ENCODE peak calls at places on chromosomes 1 and 21, in five cellular contexts. One of them, this sample, is unnamed.
A peak's percentile ranks its signal among the peaks of the same experiment; 100 is the strongest.

GRCh38 chr1:115245227-115245626 is 92.8 kb downstream of the NGF start:
- DNase-seq in NAMALWA: no peak
- DNase-seq in cardiac muscle cell: no peak
- DNase-seq in stimulated activated CD4-positive, alpha-beta T cell treated with anti-CD3 and anti-CD28 coated beads, Interleukin-2, amount 100 ng/mL, for 48 hours: no peak
- DNase-seq in activated CD4-positive, alpha-beta T cell treated with anti-CD3 and anti-CD28 coated beads, Interleukin-2, amount 10 ng/mL, durations not matched to agents 7 days and 5 days: no peak
- DNase-seq in this sample: no peak

GRCh38 chr1:184289825-184290550 is 96.8 kb upstream of the C1orf21 start:
- DNase-seq in activated CD4-positive, alpha-beta T cell treated with anti-CD3 and anti-CD28 coated beads, Interleukin-2, amount 10 ng/mL, durations not matched to agents 7 days and 5 days: no peak
- DNase-seq in cardiac muscle cell: no peak
- DNase-seq in stimulated activated CD4-positive, alpha-beta T cell treated with anti-CD3 and anti-CD28 coated beads, Interleukin-2, amount 100 ng/mL, for 48 hours: no peak
- DNase-seq in NAMALWA: peak; percentile 37
- DNase-seq in this sample: no peak

GRCh38 chr1:224433671-224434446 is 738 bp downstream of the WDR26 start:
- DNase-seq in cardiac muscle cell: peak; percentile 53
- DNase-seq in stimulated activated CD4-positive, alpha-beta T cell treated with anti-CD3 and anti-CD28 coated beads, Interleukin-2, amount 100 ng/mL, for 48 hours: no peak
- DNase-seq in activated CD4-positive, alpha-beta T cell treated with anti-CD3 and anti-CD28 coated beads, Interleukin-2, amount 10 ng/mL, durations not matched to agents 7 days and 5 days: peak; percentile 58
- DNase-seq in NAMALWA: peak; percentile 35
- DNase-seq in this sample: no peak

GRCh38 chr1:56399326-56400292 is 179.8 kb downstream of the PLPP3 start:
- DNase-seq in stimulated activated CD4-positive, alpha-beta T cell treated with anti-CD3 and anti-CD28 coated beads, Interleukin-2, amount 100 ng/mL, for 48 hours: no peak
- DNase-seq in cardiac muscle cell: no peak
- DNase-seq in NAMALWA: no peak
- DNase-seq in activated CD4-positive, alpha-beta T cell treated with anti-CD3 and anti-CD28 coated beads, Interleukin-2, amount 10 ng/mL, durations not matched to agents 7 days and 5 days: no peak
- DNase-seq in this sample: no peak

GRCh38 chr1:3062616-3063378 is 6.2 kb upstream of the PRDM16 start:
- DNase-seq in cardiac muscle cell: no peak
- DNase-seq in activated CD4-positive, alpha-beta T cell treated with anti-CD3 and anti-CD28 coated beads, Interleukin-2, amount 10 ng/mL, durations not matched to agents 7 days and 5 days: no peak
- DNase-seq in NAMALWA: no peak
- DNase-seq in stimulated activated CD4-positive, alpha-beta T cell treated with anti-CD3 and anti-CD28 coated beads, Interleukin-2, amount 100 ng/mL, for 48 hours: no peak
- DNase-seq in this sample: no peak

GRCh38 chr1:29850358-29850757 is 614.0 kb downstream of the PTPRU start:
- DNase-seq in stimulated activated CD4-positive, alpha-beta T cell treated with anti-CD3 and anti-CD28 coated beads, Interleukin-2, amount 100 ng/mL, for 48 hours: no peak
- DNase-seq in activated CD4-positive, alpha-beta T cell treated with anti-CD3 and anti-CD28 coated beads, Interleukin-2, amount 10 ng/mL, durations not matched to agents 7 days and 5 days: no peak
- DNase-seq in cardiac muscle cell: no peak
- DNase-seq in NAMALWA: no peak
- DNase-seq in this sample: no peak

GRCh38 chr1:64495878-64496277 is 25.9 kb downstream of the CACHD1 start:
- DNase-seq in activated CD4-positive, alpha-beta T cell treated with anti-CD3 and anti-CD28 coated beads, Interleukin-2, amount 10 ng/mL, durations not matched to agents 7 days and 5 days: no peak
- DNase-seq in stimulated activated CD4-positive, alpha-beta T cell treated with anti-CD3 and anti-CD28 coated beads, Interleukin-2, amount 100 ng/mL, for 48 hours: no peak
- DNase-seq in cardiac muscle cell: no peak
- DNase-seq in NAMALWA: no peak
- DNase-seq in this sample: no peak

GRCh38 chr1:221664253-221664652 is 77.6 kb downstream of the DUSP10 start:
- DNase-seq in NAMALWA: no peak
- DNase-seq in cardiac muscle cell: no peak
- DNase-seq in stimulated activated CD4-positive, alpha-beta T cell treated with anti-CD3 and anti-CD28 coated beads, Interleukin-2, amount 100 ng/mL, for 48 hours: no peak
- DNase-seq in activated CD4-positive, alpha-beta T cell treated with anti-CD3 and anti-CD28 coated beads, Interleukin-2, amount 10 ng/mL, durations not matched to agents 7 days and 5 days: no peak
- DNase-seq in this sample: no peak

GRCh38 chr1:62325076-62325475 is 5.8 kb upstream of the KANK4 start:
- DNase-seq in cardiac muscle cell: peak; percentile 28
- DNase-seq in stimulated activated CD4-positive, alpha-beta T cell treated with anti-CD3 and anti-CD28 coated beads, Interleukin-2, amount 100 ng/mL, for 48 hours: no peak
- DNase-seq in NAMALWA: no peak
- DNase-seq in activated CD4-positive, alpha-beta T cell treated with anti-CD3 and anti-CD28 coated beads, Interleukin-2, amount 10 ng/mL, durations not matched to agents 7 days and 5 days: no peak
- DNase-seq in this sample: no peak

GRCh38 chr1:37267111-37267835 is 207.1 kb upstream of the ZC3H12A start:
- DNase-seq in cardiac muscle cell: no peak
- DNase-seq in activated CD4-positive, alpha-beta T cell treated with anti-CD3 and anti-CD28 coated beads, Interleukin-2, amount 10 ng/mL, durations not matched to agents 7 days and 5 days: no peak
- DNase-seq in stimulated activated CD4-positive, alpha-beta T cell treated with anti-CD3 and anti-CD28 coated beads, Interleukin-2, amount 100 ng/mL, for 48 hours: no peak
- DNase-seq in NAMALWA: no peak
- DNase-seq in this sample: no peak

GRCh38 chr21:42565206-42565810 is 51.7 kb downstream of the SLC37A1 start:
- DNase-seq in stimulated activated CD4-positive, alpha-beta T cell treated with anti-CD3 and anti-CD28 coated beads, Interleukin-2, amount 100 ng/mL, for 48 hours: no peak
- DNase-seq in activated CD4-positive, alpha-beta T cell treated with anti-CD3 and anti-CD28 coated beads, Interleukin-2, amount 10 ng/mL, durations not matched to agents 7 days and 5 days: no peak
- DNase-seq in cardiac muscle cell: no peak
- DNase-seq in NAMALWA: no peak
- DNase-seq in this sample: no peak

GRCh38 chr1:6098303-6099215 is 52.9 kb downstream of the KCNAB2 start:
- DNase-seq in cardiac muscle cell: no peak
- DNase-seq in NAMALWA: no peak
- DNase-seq in activated CD4-positive, alpha-beta T cell treated with anti-CD3 and anti-CD28 coated beads, Interleukin-2, amount 10 ng/mL, durations not matched to agents 7 days and 5 days: no peak
- DNase-seq in stimulated activated CD4-positive, alpha-beta T cell treated with anti-CD3 and anti-CD28 coated beads, Interleukin-2, amount 100 ng/mL, for 48 hours: no peak
- DNase-seq in this sample: no peak

GRCh38 chr1:206012086-206012859 is 9.1 kb upstream of the RAB7B start:
- DNase-seq in cardiac muscle cell: peak; percentile 45
- DNase-seq in activated CD4-positive, alpha-beta T cell treated with anti-CD3 and anti-CD28 coated beads, Interleukin-2, amount 10 ng/mL, durations not matched to agents 7 days and 5 days: peak; percentile 42
- DNase-seq in NAMALWA: peak; percentile 86
- DNase-seq in stimulated activated CD4-positive, alpha-beta T cell treated with anti-CD3 and anti-CD28 coated beads, Interleukin-2, amount 100 ng/mL, for 48 hours: no peak
- DNase-seq in this sample: peak; percentile 39

GRCh38 chr1:117067528-117068370 is 7.6 kb downstream of the TTF2 start:
- DNase-seq in activated CD4-positive, alpha-beta T cell treated with anti-CD3 and anti-CD28 coated beads, Interleukin-2, amount 10 ng/mL, durations not matched to agents 7 days and 5 days: peak; percentile 49
- DNase-seq in NAMALWA: peak; percentile 57
- DNase-seq in cardiac muscle cell: peak; percentile 73
- DNase-seq in stimulated activated CD4-positive, alpha-beta T cell treated with anti-CD3 and anti-CD28 coated beads, Interleukin-2, amount 100 ng/mL, for 48 hours: peak; percentile 42
- DNase-seq in this sample: peak; percentile 80

GRCh38 chr21:36055551-36055950 is 4.8 kb downstream of the SETD4 start:
- DNase-seq in stimulated activated CD4-positive, alpha-beta T cell treated with anti-CD3 and anti-CD28 coated beads, Interleukin-2, amount 100 ng/mL, for 48 hours: no peak
- DNase-seq in NAMALWA: no peak
- DNase-seq in cardiac muscle cell: no peak
- DNase-seq in activated CD4-positive, alpha-beta T cell treated with anti-CD3 and anti-CD28 coated beads, Interleukin-2, amount 10 ng/mL, durations not matched to agents 7 days and 5 days: no peak
- DNase-seq in this sample: no peak

GRCh38 chr1:22471078-22471477 is 19.4 kb downstream of the ZBTB40 start:
- DNase-seq in NAMALWA: no peak
- DNase-seq in activated CD4-positive, alpha-beta T cell treated with anti-CD3 and anti-CD28 coated beads, Interleukin-2, amount 10 ng/mL, durations not matched to agents 7 days and 5 days: no peak
- DNase-seq in stimulated activated CD4-positive, alpha-beta T cell treated with anti-CD3 and anti-CD28 coated beads, Interleukin-2, amount 100 ng/mL, for 48 hours: no peak
- DNase-seq in cardiac muscle cell: peak; percentile 72
- DNase-seq in this sample: no peak

GRCh38 chr21:44423941-44424607 is 31.2 kb upstream of the LRRC3 start:
- DNase-seq in activated CD4-positive, alpha-beta T cell treated with anti-CD3 and anti-CD28 coated beads, Interleukin-2, amount 10 ng/mL, durations not matched to agents 7 days and 5 days: no peak
- DNase-seq in cardiac muscle cell: no peak
- DNase-seq in NAMALWA: no peak
- DNase-seq in stimulated activated CD4-positive, alpha-beta T cell treated with anti-CD3 and anti-CD28 coated beads, Interleukin-2, amount 100 ng/mL, for 48 hours: no peak
- DNase-seq in this sample: no peak

GRCh38 chr1:168236836-168237611 is 11.2 kb downstream of the SFT2D2 start:
- DNase-seq in NAMALWA: no peak
- DNase-seq in stimulated activated CD4-positive, alpha-beta T cell treated with anti-CD3 and anti-CD28 coated beads, Interleukin-2, amount 100 ng/mL, for 48 hours: peak; percentile 27
- DNase-seq in activated CD4-positive, alpha-beta T cell treated with anti-CD3 and anti-CD28 coated beads, Interleukin-2, amount 10 ng/mL, durations not matched to agents 7 days and 5 days: peak; percentile 11
- DNase-seq in cardiac muscle cell: no peak
- DNase-seq in this sample: peak; percentile 96

GRCh38 chr21:36589352-36589971 is 109.5 kb upstream of the SIM2 start:
- DNase-seq in NAMALWA: peak; percentile 47
- DNase-seq in stimulated activated CD4-positive, alpha-beta T cell treated with anti-CD3 and anti-CD28 coated beads, Interleukin-2, amount 100 ng/mL, for 48 hours: peak; percentile 23
- DNase-seq in activated CD4-positive, alpha-beta T cell treated with anti-CD3 and anti-CD28 coated beads, Interleukin-2, amount 10 ng/mL, durations not matched to agents 7 days and 5 days: peak; percentile 15
- DNase-seq in cardiac muscle cell: no peak
- DNase-seq in this sample: peak; percentile 76

GRCh38 chr1:34408011-34408410 is 231.3 kb downstream of the C1orf94 start:
- DNase-seq in cardiac muscle cell: no peak
- DNase-seq in NAMALWA: no peak
- DNase-seq in stimulated activated CD4-positive, alpha-beta T cell treated with anti-CD3 and anti-CD28 coated beads, Interleukin-2, amount 100 ng/mL, for 48 hours: no peak
- DNase-seq in activated CD4-positive, alpha-beta T cell treated with anti-CD3 and anti-CD28 coated beads, Interleukin-2, amount 10 ng/mL, durations not matched to agents 7 days and 5 days: no peak
- DNase-seq in this sample: no peak

GRCh38 chr1:150516050-150516591 is 569 bp downstream of the FALEC start:
- DNase-seq in cardiac muscle cell: no peak
- DNase-seq in NAMALWA: peak; percentile 48
- DNase-seq in stimulated activated CD4-positive, alpha-beta T cell treated with anti-CD3 and anti-CD28 coated beads, Interleukin-2, amount 100 ng/mL, for 48 hours: no peak
- DNase-seq in activated CD4-positive, alpha-beta T cell treated with anti-CD3 and anti-CD28 coated beads, Interleukin-2, amount 10 ng/mL, durations not matched to agents 7 days and 5 days: peak; percentile 16
- DNase-seq in this sample: peak; percentile 17

GRCh38 chr1:25804244-25804963 is 4.4 kb downstream of the SELENON start:
- DNase-seq in NAMALWA: no peak
- DNase-seq in cardiac muscle cell: no peak
- DNase-seq in stimulated activated CD4-positive, alpha-beta T cell treated with anti-CD3 and anti-CD28 coated beads, Interleukin-2, amount 100 ng/mL, for 48 hours: no peak
- DNase-seq in activated CD4-positive, alpha-beta T cell treated with anti-CD3 and anti-CD28 coated beads, Interleukin-2, amount 10 ng/mL, durations not matched to agents 7 days and 5 days: no peak
- DNase-seq in this sample: peak; percentile 38

GRCh38 chr1:100292711-100293110 is 26.7 kb downstream of the RTCA start:
- DNase-seq in activated CD4-positive, alpha-beta T cell treated with anti-CD3 and anti-CD28 coated beads, Interleukin-2, amount 10 ng/mL, durations not matched to agents 7 days and 5 days: no peak
- DNase-seq in cardiac muscle cell: no peak
- DNase-seq in stimulated activated CD4-positive, alpha-beta T cell treated with anti-CD3 and anti-CD28 coated beads, Interleukin-2, amount 100 ng/mL, for 48 hours: no peak
- DNase-seq in NAMALWA: no peak
- DNase-seq in this sample: no peak

GRCh38 chr21:44532165-44532564 is 7.8 kb downstream of the KRTAP10-1 start:
- DNase-seq in cardiac muscle cell: no peak
- DNase-seq in activated CD4-positive, alpha-beta T cell treated with anti-CD3 and anti-CD28 coated beads, Interleukin-2, amount 10 ng/mL, durations not matched to agents 7 days and 5 days: no peak
- DNase-seq in stimulated activated CD4-positive, alpha-beta T cell treated with anti-CD3 and anti-CD28 coated beads, Interleukin-2, amount 100 ng/mL, for 48 hours: no peak
- DNase-seq in NAMALWA: no peak
- DNase-seq in this sample: no peak

This sample was measured in SK-MEL-5.